ENCODE peak calls at places on chromosomes 6 and 20, in seven cellular contexts. Y is psoas muscle, S is left ventricle myocardium inferior, U is hepatocyte, B is HCT116, V is uterus, J is BE2C. Q is an unnamed sample. For H3K4me1, the result is how much of the 10 kb centered on the place peaks cover.

GRCh38 chr6:91185072-91185471 is 598.2 kb upstream of the MAP3K7 start:
- DNase-seq in Y (no peak), S (no peak), U (no peak), B (no peak), V (no peak), J (no peak), Q (no peak)

GRCh38 chr20:3934628-3935027 is 45.4 kb downstream of the PANK2 start:
- DNase-seq in Y (no peak), S (no peak), U (no peak), B (no peak), V (peak), J (no peak), Q (no peak)

GRCh38 chr6:72930733-72931132 is 294.6 kb downstream of the KHDC1L start:
- DNase-seq in Y (no peak), S (no peak), U (no peak), B (no peak), V (no peak), J (no peak), Q (no peak)

GRCh38 chr6:45527210-45527609 is 149.5 kb upstream of the SUPT3H start:
- DNase-seq in Y (no peak), S (no peak), U (no peak), B (no peak), V (no peak), J (no peak), Q (no peak)

GRCh38 chr20:61773926-61774587 is 291.6 kb downstream of the TAF4 start:
- DNase-seq in Y (no peak), S (no peak), U (no peak), B (no peak), V (no peak), J (no peak), Q (no peak)

GRCh38 chr20:57473246-57474042 is 51.5 kb downstream of the CTCFL start:
- DNase-seq in Y (no peak), S (no peak), U (no peak), B (no peak), V (no peak), J (no peak), Q (peak)

GRCh38 chr20:63232235-63233060 is 3.3 kb upstream of the BIRC7 start:
- DNase-seq in Y (no peak), S (no peak), U (peak), B (peak), V (no peak), J (no peak), Q (no peak)

GRCh38 chr20:33790571-33790970 is 20.6 kb upstream of the CHMP4B start:
- DNase-seq in Y (no peak), S (no peak), U (no peak), B (no peak), V (no peak), J (no peak), Q (no peak)

GRCh38 chr6:77630019-77630418 is 22.8 kb upstream of the MEI4 start:
- DNase-seq in Y (no peak), S (no peak), U (no peak), B (no peak), V (no peak), J (no peak), Q (no peak)

GRCh38 chr6:22421187-22421586 is 124.4 kb upstream of the PRL start:
- DNase-seq in Y (no peak), S (no peak), U (no peak), B (no peak), V (no peak), J (no peak), Q (no peak)

GRCh38 chr6:128807577-128807976 is 75.4 kb upstream of the LAMA2 start:
- DNase-seq in Y (no peak), S (no peak), U (peak), B (peak), V (no peak), J (no peak), Q (no peak)

GRCh38 chr6:47008397-47008763 is 33.8 kb downstream of the ADGRF1 start:
- DNase-seq in Y (no peak), S (no peak), U (no peak), B (no peak), V (no peak), J (no peak), Q (no peak)

GRCh38 chr6:43256670-43257664 is 13.7 kb downstream of the TTBK1 start:
- DNase-seq in Y (no peak), S (no peak), U (no peak), B (no peak), V (no peak), J (no peak), Q (no peak)

GRCh38 chr6:144582939-144583613 is 297.9 kb downstream of the UTRN start:
- DNase-seq in Y (peak), S (peak), U (peak), B (no peak), V (no peak), J (peak), Q (peak)

GRCh38 chr6:105067329-105067728 is 110.4 kb downstream of the LIN28B start:
- DNase-seq in Y (no peak), S (no peak), U (no peak), B (no peak), V (no peak), J (no peak), Q (no peak)

GRCh38 chr6:152124432-152125074 is 317.1 kb downstream of the ESR1 start:
- DNase-seq in Y (no peak), S (no peak), U (peak), B (peak), V (no peak), J (no peak), Q (no peak)

GRCh38 chr6:7112741-7113313 is 5.1 kb downstream of the RREB1 start:
- DNase-seq in Y (no peak), S (no peak), U (peak), B (no peak), V (no peak), J (no peak), Q (peak)

GRCh38 chr20:6908673-6909072 is 141.2 kb downstream of the BMP2 start:
- DNase-seq in Y (no peak), S (no peak), U (no peak), B (no peak), V (no peak), J (no peak), Q (no peak)

GRCh38 chr20:53040678-53041674 is 68.8 kb downstream of the TSHZ2 start:
- DNase-seq in Y (peak), S (no peak), U (no peak), B (no peak), V (peak), J (no peak), Q (no peak)

GRCh38 chr20:61439251-61439650 is 187.2 kb downstream of the CDH4 start:
- DNase-seq in Y (no peak), S (no peak), U (no peak), B (no peak), V (no peak), J (no peak), Q (no peak)

GRCh38 chr20:20780127-20780822 is 67.8 kb upstream of the RALGAPA2 start:
- DNase-seq in Y (peak), S (peak), U (peak), B (no peak), V (no peak), J (no peak), Q (peak)

GRCh38 chr6:15036690-15037245 is 209.1 kb upstream of the JARID2 start:
- DNase-seq in Y (peak), S (peak), U (peak), B (no peak), V (no peak), J (peak), Q (peak)

GRCh38 chr6:10510592-10511367 is 10.4 kb upstream of the GCNT2 start:
- DNase-seq in Y (peak), S (peak), U (peak), B (peak), V (peak), J (peak), Q (peak)

GRCh38 chr6:31293343-31293742 is 21.5 kb upstream of the HLA-C start:
- DNase-seq in Y (no peak), S (no peak), U (peak), B (no peak), V (no peak), J (no peak), Q (no peak)

GRCh38 chr6:37288247-37288646 is 30.3 kb upstream of the TMEM217 start:
- DNase-seq in Y (no peak), S (no peak), U (no peak), B (no peak), V (no peak), J (no peak), Q (no peak)

GRCh38 chr6:151160869-151161268 is 78.9 kb upstream of the AKAP12 start:
- DNase-seq in Y (no peak), S (no peak), U (peak), B (no peak), V (no peak), J (no peak), Q (no peak)

GRCh38 chr6:22512716-22513452 is 56.5 kb upstream of the HDGFL1 start:
- DNase-seq in Y (no peak), S (no peak), U (peak), B (no peak), V (no peak), J (no peak), Q (no peak)

GRCh38 chr6:11650297-11650696 is 112.7 kb downstream of the TMEM170B start:
- DNase-seq in Y (peak), S (peak), U (no peak), B (no peak), V (peak), J (no peak), Q (no peak)

GRCh38 chr6:93792751-93793150 is 373.4 kb upstream of the EPHA7 start:
- DNase-seq in Y (no peak), S (no peak), U (no peak), B (no peak), V (no peak), J (no peak), Q (no peak)

DNA sequence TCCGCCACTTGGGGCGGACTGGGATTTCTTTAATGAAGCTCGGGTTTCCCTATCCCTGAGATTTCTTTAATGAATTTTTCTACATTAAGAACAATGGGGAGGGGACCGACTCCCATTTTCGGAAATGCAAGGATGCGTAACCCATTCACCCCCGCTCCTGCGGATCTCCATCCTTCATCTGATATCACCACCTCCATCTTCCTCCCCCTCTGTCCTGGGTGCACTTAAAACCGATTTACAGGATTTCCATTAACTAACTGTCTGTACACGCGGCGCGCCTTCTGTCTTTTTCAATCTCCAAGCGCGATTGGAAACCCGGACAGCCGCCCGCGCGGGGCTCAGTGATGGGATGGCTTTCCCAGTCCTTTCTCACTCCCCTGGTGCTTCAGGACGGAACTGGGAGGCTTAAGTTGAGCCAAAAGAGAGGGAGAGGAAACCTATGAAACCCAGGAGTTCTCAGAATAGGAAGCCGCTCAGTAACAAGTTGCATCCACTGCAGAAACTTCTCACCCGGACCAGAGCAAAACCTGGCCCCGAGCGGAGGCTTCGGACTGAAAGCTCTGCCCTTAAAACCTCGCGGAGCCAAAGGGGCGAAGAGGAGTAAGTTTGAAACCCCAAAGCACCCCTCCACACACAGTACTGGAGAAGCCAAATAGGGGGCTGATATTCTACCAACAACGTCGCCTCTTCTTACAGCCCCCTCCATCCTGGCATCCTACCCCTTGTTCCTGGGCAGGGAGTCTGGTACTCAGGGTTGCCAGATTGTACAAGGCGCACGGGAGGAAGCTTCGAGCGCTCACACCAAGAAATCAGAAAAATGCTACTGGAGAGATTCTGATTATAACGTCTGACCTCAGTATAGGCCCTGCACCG is 721 bp upstream of the COL12A1 start:
- DNase-seq in Y (peak), S (no peak), U (peak), B (no peak), V (peak), J (no peak), Q (no peak)
- H3K4me3 ChIP-seq in Y (peak), S (peak), U (peak), B (peak), V (peak), J (no peak), Q (peak)

GRCh38 chr20:44123874-44124535 is 63.0 kb downstream of the JPH2 start:
- DNase-seq in Y (no peak), S (no peak), U (no peak), B (no peak), V (no peak), J (no peak), Q (no peak)

GRCh38 chr20:44120676-44121425 is 66.1 kb downstream of the JPH2 start:
- DNase-seq in Y (no peak), S (no peak), U (no peak), B (no peak), V (no peak), J (no peak), Q (no peak)

GRCh38 chr20:44125332-44126127 is 61.5 kb downstream of the JPH2 start:
- DNase-seq in Y (no peak), S (no peak), U (no peak), B (no peak), V (no peak), J (no peak), Q (peak)

GRCh38 chr20:44126445-44126844 is 60.5 kb downstream of the JPH2 start:
- DNase-seq in Y (no peak), S (no peak), U (no peak), B (no peak), V (no peak), J (no peak), Q (no peak)

GRCh38 chr20:44123251-44123650 is 63.7 kb downstream of the JPH2 start:
- DNase-seq in Y (no peak), S (no peak), U (no peak), B (no peak), V (no peak), J (no peak), Q (no peak)
- TF ChIP-seq CTCF in Y (no peak), S (no peak), U (no peak), B (no peak), V (no peak), J (no peak), Q (no peak)

DNA sequence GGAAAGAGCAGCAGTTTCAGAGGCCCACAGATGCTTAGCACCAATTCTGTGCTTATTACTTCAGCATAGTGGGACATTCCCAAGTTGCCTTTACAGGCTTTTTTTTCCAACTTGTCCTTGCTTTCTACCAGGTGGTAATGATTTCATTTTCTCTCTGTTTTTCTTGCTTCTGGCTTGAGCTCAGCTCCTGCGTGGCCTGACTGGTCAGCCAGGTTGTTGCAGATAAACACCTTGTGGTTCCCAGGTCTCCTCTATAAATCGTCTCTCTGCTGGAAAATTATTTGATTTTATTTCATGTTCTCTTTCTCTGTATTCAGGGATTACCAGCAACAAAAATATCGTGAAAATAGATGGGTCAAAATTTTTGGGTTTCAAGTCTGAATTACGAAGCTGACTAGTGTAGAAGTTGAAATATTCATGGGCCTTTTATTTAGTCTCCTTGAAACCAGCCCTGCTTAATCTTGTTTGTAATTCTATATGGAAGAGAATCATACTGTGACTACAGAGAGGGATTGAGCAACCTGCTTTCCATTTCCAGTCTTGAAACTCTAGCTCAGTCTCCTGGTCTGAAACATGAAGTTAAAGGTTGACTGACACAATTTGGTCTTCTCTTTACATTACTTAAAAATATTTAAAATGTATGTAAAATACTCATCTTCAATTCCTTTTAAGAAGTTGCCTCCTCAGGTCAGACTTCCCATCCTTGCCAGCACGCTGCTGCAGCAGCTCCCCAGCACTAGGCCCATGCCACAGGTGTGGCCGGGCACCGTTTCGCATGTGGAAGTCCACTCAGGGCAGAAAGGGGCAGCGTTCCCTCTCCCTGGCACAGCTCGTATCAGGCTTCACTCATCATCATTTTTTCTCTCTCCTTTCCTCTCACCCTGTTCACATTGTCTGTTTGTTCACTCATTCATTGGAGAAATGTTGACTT is 7.0 kb downstream of the DUSP22 start:
- DNase-seq in Y (no peak), S (no peak), U (no peak), B (no peak), V (no peak), J (no peak), Q (no peak)
- H3K4me1 ChIP-seq in Y (half or more), S (under half), U (under half), B (under half), V (under half), J (under half), Q (under half)

DNA sequence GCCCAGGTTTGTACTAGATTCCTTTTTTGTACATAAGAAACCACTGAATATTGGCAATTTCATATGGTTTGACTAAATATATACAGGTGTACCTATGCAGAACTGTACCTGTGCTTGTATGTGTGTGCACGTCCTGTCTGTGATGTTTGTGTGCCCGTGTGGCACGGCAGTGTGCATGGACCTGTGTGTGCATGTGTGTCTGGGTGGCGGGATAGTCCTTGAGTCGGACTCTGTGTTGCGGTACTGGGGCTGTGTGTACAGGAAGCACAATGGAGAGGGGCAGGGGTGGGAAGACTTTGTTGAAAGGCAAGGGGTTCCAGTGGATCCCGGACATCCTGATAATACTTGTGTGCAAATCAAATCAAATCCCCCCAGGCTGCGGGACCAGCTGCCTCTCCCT is 3.4 kb upstream of the FAM83C start:
- DNase-seq in Y (no peak), S (no peak), U (no peak), B (no peak), V (no peak), J (no peak), Q (no peak)
- H3K4me3 ChIP-seq in Y (no peak), S (no peak), U (no peak), B (no peak), V (no peak), J (no peak), Q (no peak)

GRCh38 chr6:168314029-168314420 is 5.6 kb downstream of the DACT2 start:
- DNase-seq in Y (no peak), S (no peak), U (no peak), B (no peak), V (no peak), J (no peak), Q (no peak)

GRCh38 chr6:168318090-168318489 is 1.5 kb downstream of the DACT2 start:
- DNase-seq in Y (no peak), S (no peak), U (no peak), B (no peak), V (no peak), J (no peak), Q (no peak)

GRCh38 chr6:168313371-168314028 is 6.1 kb downstream of the DACT2 start:
- DNase-seq in Y (no peak), S (no peak), U (peak), B (no peak), V (no peak), J (no peak), Q (no peak)

GRCh38 chr6:168315626-168316025 is 4.0 kb downstream of the DACT2 start:
- DNase-seq in Y (no peak), S (no peak), U (no peak), B (no peak), V (no peak), J (no peak), Q (no peak)

GRCh38 chr6:168314948-168315347 is 4.6 kb downstream of the DACT2 start:
- DNase-seq in Y (no peak), S (no peak), U (peak), B (no peak), V (no peak), J (no peak), Q (no peak)
- TF ChIP-seq CTCF in Y (no peak), S (peak), U (peak), B (no peak), V (no peak), J (peak), Q (no peak)

GRCh38 chr6:106369739-106370138 is 9.2 kb downstream of the CRYBG1 start:
- DNase-seq in Y (no peak), S (no peak), U (no peak), B (no peak), V (no peak), J (no peak), Q (no peak)

GRCh38 chr6:106377061-106377540 is 16.6 kb downstream of the CRYBG1 start:
- DNase-seq in Y (no peak), S (no peak), U (no peak), B (no peak), V (no peak), J (no peak), Q (no peak)

GRCh38 chr6:106370639-106371038 is 10.1 kb downstream of the CRYBG1 start:
- DNase-seq in Y (no peak), S (no peak), U (no peak), B (peak), V (no peak), J (no peak), Q (no peak)

GRCh38 chr6:106373502-106374239 is 13.2 kb downstream of the CRYBG1 start:
- DNase-seq in Y (no peak), S (no peak), U (no peak), B (no peak), V (no peak), J (no peak), Q (no peak)

GRCh38 chr6:106372838-106373501 is 12.5 kb downstream of the CRYBG1 start:
- DNase-seq in Y (no peak), S (no peak), U (no peak), B (peak), V (no peak), J (no peak), Q (no peak)
- H3K4me1 ChIP-seq in Y (under half), S (under half), U (under half), B (half or more), V (under half), J (under half), Q (under half)

GRCh38 chr20:48620112-48620485 is 207.7 kb downstream of the PREX1 start:
- DNase-seq in Y (no peak), S (no peak), U (no peak), B (no peak), V (no peak), J (no peak), Q (no peak)
- H3K4me3 ChIP-seq in Y (no peak), S (no peak), U (no peak), B (no peak), V (no peak), J (peak), Q (no peak)

DNA sequence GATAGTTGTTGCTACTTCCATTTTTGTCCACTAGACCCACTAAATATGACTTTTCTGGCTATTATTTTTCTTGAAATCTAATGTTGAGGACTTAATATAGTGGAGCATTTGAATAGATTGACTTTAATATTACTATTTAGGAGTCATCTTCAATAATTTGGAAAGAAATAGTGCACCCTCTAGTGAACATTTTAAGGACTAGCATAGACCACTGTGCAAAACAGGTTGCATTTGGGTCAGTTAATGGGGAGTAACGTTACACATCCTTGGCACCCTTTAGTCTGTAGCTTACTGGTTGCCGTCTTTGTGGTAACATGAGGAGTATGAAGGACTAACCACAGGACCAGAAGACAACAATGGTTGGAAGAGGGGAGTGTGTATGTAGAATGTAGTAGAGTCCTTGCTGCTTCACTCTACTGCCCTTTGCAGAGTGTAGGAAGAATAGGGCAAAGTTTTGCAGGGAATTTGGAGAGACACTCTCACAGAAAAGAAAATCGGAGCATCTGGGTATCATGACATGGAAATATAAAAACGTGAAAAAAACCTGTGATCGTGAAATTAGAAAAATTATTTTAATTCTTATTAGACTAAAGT is 25.2 kb downstream of the RFPL4B start:
- DNase-seq in Y (no peak), S (no peak), U (no peak), B (peak), V (no peak), J (no peak), Q (no peak)
- TF ChIP-seq CTCF in Y (peak), S (peak), U (peak), B (peak), V (peak), J (peak), Q (peak)

Q was measured in right lobe of liver.